ENCODE peak calls at places on chromosomes 3 and 15, in ten cellular contexts. S is colonic mucosa, X is AG04449, R is stomach, O is heart right ventricle, I is Panc1, C is ascending aorta, T is A549, Q is HCT116, A is heart left ventricle. N is an unnamed sample.

GRCh38 chr3:98730338-98730737 is 32.8 kb upstream of the ST3GAL6 start:
- DNase-seq in S (no peak), X (no peak), R (no peak), O (peak; percentile 23), I (no peak), C (no peak), T (no peak), Q (no peak), A (no peak), N (no peak)

GRCh38 chr15:30872341-30872748 is 31.4 kb upstream of the FAN1 start:
- DNase-seq in S (no peak), X (no peak), R (no peak), O (no peak), I (no peak), C (no peak), T (no peak), Q (no peak), A (no peak), N (no peak)

GRCh38 chr3:63950698-63951097 is 38.5 kb upstream of the SCAANT1 start:
- DNase-seq in S (no peak), X (no peak), R (no peak), O (no peak), I (no peak), C (no peak), T (no peak), Q (no peak), A (no peak), N (no peak)

GRCh38 chr15:34119291-34119690 is 17.4 kb downstream of the PGBD4 start:
- DNase-seq in S (no peak), X (no peak), R (no peak), O (no peak), I (no peak), C (no peak), T (peak; percentile 65), Q (no peak), A (no peak), N (no peak)

GRCh38 chr3:142863010-142863787 is 25.7 kb downstream of the PCOLCE2 start:
- DNase-seq in S (no peak), X (no peak), R (no peak), O (no peak), I (no peak), C (no peak), T (no peak), Q (no peak), A (no peak), N (no peak)

GRCh38 chr3:25291524-25291923 is 136.5 kb upstream of the RARB start:
- DNase-seq in S (no peak), X (no peak), R (no peak), O (no peak), I (no peak), C (no peak), T (no peak), Q (no peak), A (no peak), N (no peak)

GRCh38 chr3:86990734-86991481 is at the start of gene VGLL3:
- DNase-seq in S (peak; percentile 55), X (peak; percentile 77), R (peak; percentile 49), O (peak; percentile 33), I (no peak), C (no peak), T (peak; percentile 86), Q (no peak), A (peak; percentile 50), N (peak; percentile 78)

GRCh38 chr3:76986876-76987513 is 52.9 kb upstream of the ROBO2 start:
- DNase-seq in S (no peak), X (no peak), R (no peak), O (no peak), I (no peak), C (no peak), T (peak; percentile 2), Q (no peak), A (no peak), N (no peak)

GRCh38 chr3:39122811-39123210 is 15.3 kb downstream of the TTC21A start:
- DNase-seq in S (no peak), X (no peak), R (no peak), O (no peak), I (no peak), C (no peak), T (no peak), Q (no peak), A (no peak), N (no peak)

GRCh38 chr15:86743283-86743903 is 663.7 kb downstream of the AGBL1 start:
- DNase-seq in S (peak; percentile 65), X (no peak), R (peak; percentile 36), O (peak; percentile 6), I (peak; percentile 12), C (no peak), T (peak; percentile 68), Q (no peak), A (no peak), N (no peak)

GRCh38 chr3:36097180-36097579 is 283.1 kb upstream of the STAC start:
- DNase-seq in S (no peak), X (no peak), R (no peak), O (no peak), I (no peak), C (no peak), T (no peak), Q (no peak), A (no peak), N (no peak)

GRCh38 chr3:13025778-13026518 is 47.3 kb downstream of the IQSEC1 start:
- DNase-seq in S (no peak), X (no peak), R (no peak), O (no peak), I (no peak), C (no peak), T (no peak), Q (no peak), A (no peak), N (no peak)

GRCh38 chr15:89654847-89655805 is at the start of gene KIF7:
- DNase-seq in S (no peak), X (no peak), R (peak; percentile 31), O (no peak), I (no peak), C (no peak), T (peak; percentile 42), Q (no peak), A (no peak), N (no peak)

GRCh38 chr3:196726788-196727675 is 12.6 kb upstream of the PAK2 start:
- DNase-seq in S (no peak), X (no peak), R (no peak), O (no peak), I (peak; percentile 73), C (no peak), T (no peak), Q (no peak), A (no peak), N (no peak)

GRCh38 chr3:103440539-103441113 is 1005.8 kb downstream of the ZPLD1 start:
- DNase-seq in S (no peak), X (no peak), R (no peak), O (no peak), I (no peak), C (no peak), T (peak; percentile 4), Q (peak; percentile 29), A (no peak), N (no peak)
- TF ChIP-seq CTCF in S (no peak), X (no peak), R (no peak), O (peak; percentile 9), I (peak; percentile 24), C (no peak), T (no peak), Q (peak; percentile 4), A (no peak), N (no peak)

GRCh38 chr3:159821148-159821547 is 167.5 kb upstream of the IL12A start:
- DNase-seq in S (no peak), X (no peak), R (no peak), O (no peak), I (no peak), C (no peak), T (no peak), Q (no peak), A (no peak), N (no peak)

GRCh38 chr3:159818997-159819500 is 169.6 kb upstream of the IL12A start:
- DNase-seq in S (no peak), X (no peak), R (no peak), O (no peak), I (no peak), C (no peak), T (no peak), Q (no peak), A (no peak), N (no peak)

GRCh38 chr3:159821737-159822136 is 166.9 kb upstream of the IL12A start:
- DNase-seq in S (no peak), X (no peak), R (no peak), O (no peak), I (no peak), C (no peak), T (no peak), Q (no peak), A (no peak), N (no peak)

GRCh38 chr3:159818399-159818798 is 170.2 kb upstream of the IL12A start:
- DNase-seq in S (no peak), X (no peak), R (no peak), O (peak; percentile 60), I (no peak), C (no peak), T (no peak), Q (no peak), A (peak; percentile 42), N (no peak)

GRCh38 chr3:159819676-159820075 is 169.0 kb upstream of the IL12A start:
- DNase-seq in S (no peak), X (no peak), R (no peak), O (no peak), I (no peak), C (no peak), T (no peak), Q (no peak), A (no peak), N (no peak)
- TF ChIP-seq CTCF in S (no peak), X (no peak), R (no peak), O (no peak), I (no peak), C (no peak), T (no peak), Q (no peak), A (no peak), N (no peak)

DNA sequence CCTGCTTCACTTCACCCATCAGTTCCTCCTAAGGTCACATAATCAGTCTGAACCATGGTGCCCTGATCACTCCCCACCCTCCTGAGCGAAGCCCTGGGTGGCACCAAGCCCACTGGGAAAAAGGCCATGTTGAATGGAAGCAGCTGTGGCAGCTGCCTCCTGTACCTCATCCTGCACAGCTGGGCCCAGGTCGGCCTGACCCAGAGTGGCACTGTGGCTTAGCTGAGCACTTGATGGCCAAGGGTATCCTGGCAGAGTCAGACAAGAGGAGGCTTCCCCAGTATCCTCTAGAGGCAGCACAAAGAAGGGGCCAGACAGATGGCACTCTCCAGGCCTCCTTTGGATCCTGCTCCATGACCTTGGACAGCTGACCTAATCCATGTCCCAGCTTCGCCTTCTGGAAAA is 68.4 kb downstream of the TLE3 start:
- DNase-seq in S (no peak), X (no peak), R (no peak), O (no peak), I (no peak), C (no peak), T (no peak), Q (no peak), A (no peak), N (no peak)
- TF ChIP-seq CTCF in S (no peak), X (no peak), R (no peak), O (no peak), I (no peak), C (no peak), T (no peak), Q (no peak), A (no peak), N (no peak)

DNA sequence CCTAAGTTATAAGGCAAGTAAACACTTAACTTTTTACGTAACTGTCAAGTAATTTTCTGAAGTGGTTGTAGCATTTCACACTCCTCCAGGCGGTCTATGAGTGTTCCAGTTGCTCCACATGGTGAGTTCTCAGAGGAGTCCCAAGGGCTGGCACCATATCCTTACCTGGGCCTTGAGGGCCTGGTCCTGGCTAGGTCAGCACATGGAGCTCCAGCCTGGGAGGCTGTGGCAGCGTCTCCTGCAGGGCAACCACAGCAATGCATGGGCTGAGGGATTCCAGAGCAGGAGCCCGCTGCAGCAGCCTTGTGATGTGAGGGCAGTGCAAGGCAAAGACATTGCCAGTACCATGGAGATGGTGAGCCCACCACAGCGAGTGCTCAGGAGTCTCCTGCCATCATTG is 32.2 kb upstream of the LYZL4 start:
- DNase-seq in S (no peak), X (no peak), R (no peak), O (no peak), I (no peak), C (no peak), T (no peak), Q (no peak), A (no peak), N (no peak)
- TF ChIP-seq CTCF in S (no peak), X (no peak), R (no peak), O (no peak), I (no peak), C (no peak), T (no peak), Q (no peak), A (no peak), N (no peak)